ENCODE peak calls at places on chromosomes 7 and 10, in nine cellular contexts. One of them, this sample, is unnamed.

GRCh38 chr10:100972904-100973535 is 3.7 kb downstream of the SEMA4G start:
- DNase-seq in NCI-H1092 treated with DMSO at 0.1 percent for 48 hours: no peak
- DNase-seq in activated T-helper 9 cell treated with anti-CD3 and anti-CD28 coated beads, Interleukin-2, amount 50 U/mL, for 16 hours: no peak
- DNase-seq in skeletal muscle cell: no peak
- DNase-seq in NCI-H345: no peak
- DNase-seq in H4: no peak
- DNase-seq in NCI-H524: no peak
- DNase-seq in EL: no peak
- DNase-seq in caudate nucleus: no peak
- DNase-seq in this sample: no peak

GRCh38 chr10:118980870-118981269 is 48.6 kb upstream of the NANOS1 start:
- DNase-seq in NCI-H1092 treated with DMSO at 0.1 percent for 48 hours: no peak
- DNase-seq in activated T-helper 9 cell treated with anti-CD3 and anti-CD28 coated beads, Interleukin-2, amount 50 U/mL, for 16 hours: no peak
- DNase-seq in skeletal muscle cell: no peak
- DNase-seq in NCI-H345: no peak
- DNase-seq in H4: no peak
- DNase-seq in NCI-H524: peak
- DNase-seq in EL: no peak
- DNase-seq in caudate nucleus: peak
- DNase-seq in this sample: no peak

GRCh38 chr10:32065871-32066270 is 9.6 kb upstream of the KIF5B start:
- DNase-seq in NCI-H1092 treated with DMSO at 0.1 percent for 48 hours: no peak
- DNase-seq in activated T-helper 9 cell treated with anti-CD3 and anti-CD28 coated beads, Interleukin-2, amount 50 U/mL, for 16 hours: no peak
- DNase-seq in skeletal muscle cell: peak
- DNase-seq in NCI-H345: no peak
- DNase-seq in H4: peak
- DNase-seq in NCI-H524: no peak
- DNase-seq in EL: peak
- DNase-seq in caudate nucleus: no peak
- DNase-seq in this sample: no peak

GRCh38 chr7:69967699-69968450 is 369.6 kb downstream of the AUTS2 start:
- DNase-seq in NCI-H1092 treated with DMSO at 0.1 percent for 48 hours: no peak
- DNase-seq in activated T-helper 9 cell treated with anti-CD3 and anti-CD28 coated beads, Interleukin-2, amount 50 U/mL, for 16 hours: no peak
- DNase-seq in skeletal muscle cell: no peak
- DNase-seq in NCI-H345: no peak
- DNase-seq in H4: no peak
- DNase-seq in NCI-H524: no peak
- DNase-seq in EL: no peak
- DNase-seq in caudate nucleus: no peak
- DNase-seq in this sample: no peak

GRCh38 chr10:16521311-16522016 is at the start of gene C1QL3:
- DNase-seq in NCI-H1092 treated with DMSO at 0.1 percent for 48 hours: peak
- DNase-seq in activated T-helper 9 cell treated with anti-CD3 and anti-CD28 coated beads, Interleukin-2, amount 50 U/mL, for 16 hours: no peak
- DNase-seq in skeletal muscle cell: no peak
- DNase-seq in NCI-H345: peak
- DNase-seq in H4: no peak
- DNase-seq in NCI-H524: no peak
- DNase-seq in EL: peak
- DNase-seq in caudate nucleus: no peak
- DNase-seq in this sample: peak

GRCh38 chr10:127905623-127906261 is 1.2 kb upstream of the PTPRE start:
- DNase-seq in NCI-H1092 treated with DMSO at 0.1 percent for 48 hours: no peak
- DNase-seq in activated T-helper 9 cell treated with anti-CD3 and anti-CD28 coated beads, Interleukin-2, amount 50 U/mL, for 16 hours: no peak
- DNase-seq in skeletal muscle cell: no peak
- DNase-seq in NCI-H345: no peak
- DNase-seq in H4: no peak
- DNase-seq in NCI-H524: no peak
- DNase-seq in EL: no peak
- DNase-seq in caudate nucleus: no peak
- DNase-seq in this sample: peak

GRCh38 chr10:105797234-105797890 is 1156.3 kb downstream of the SORCS3 start:
- DNase-seq in NCI-H1092 treated with DMSO at 0.1 percent for 48 hours: no peak
- DNase-seq in activated T-helper 9 cell treated with anti-CD3 and anti-CD28 coated beads, Interleukin-2, amount 50 U/mL, for 16 hours: no peak
- DNase-seq in skeletal muscle cell: peak
- DNase-seq in NCI-H345: peak
- DNase-seq in H4: peak
- DNase-seq in NCI-H524: no peak
- DNase-seq in EL: peak
- DNase-seq in caudate nucleus: no peak
- DNase-seq in this sample: peak

GRCh38 chr7:133934262-133934973 is 192.7 kb upstream of the LRGUK start:
- DNase-seq in NCI-H1092 treated with DMSO at 0.1 percent for 48 hours: no peak
- DNase-seq in activated T-helper 9 cell treated with anti-CD3 and anti-CD28 coated beads, Interleukin-2, amount 50 U/mL, for 16 hours: no peak
- DNase-seq in skeletal muscle cell: no peak
- DNase-seq in NCI-H345: no peak
- DNase-seq in H4: no peak
- DNase-seq in NCI-H524: peak
- DNase-seq in EL: no peak
- DNase-seq in caudate nucleus: no peak
- DNase-seq in this sample: no peak

GRCh38 chr10:17022898-17023297 is 106.7 kb downstream of the CUBN start:
- DNase-seq in NCI-H1092 treated with DMSO at 0.1 percent for 48 hours: no peak
- DNase-seq in activated T-helper 9 cell treated with anti-CD3 and anti-CD28 coated beads, Interleukin-2, amount 50 U/mL, for 16 hours: no peak
- DNase-seq in skeletal muscle cell: no peak
- DNase-seq in NCI-H345: no peak
- DNase-seq in H4: no peak
- DNase-seq in NCI-H524: no peak
- DNase-seq in EL: no peak
- DNase-seq in caudate nucleus: no peak
- DNase-seq in this sample: no peak

GRCh38 chr10:11113156-11113555 is 95.5 kb downstream of the CELF2 start:
- DNase-seq in NCI-H1092 treated with DMSO at 0.1 percent for 48 hours: no peak
- DNase-seq in activated T-helper 9 cell treated with anti-CD3 and anti-CD28 coated beads, Interleukin-2, amount 50 U/mL, for 16 hours: no peak
- DNase-seq in skeletal muscle cell: no peak
- DNase-seq in NCI-H345: no peak
- DNase-seq in H4: no peak
- DNase-seq in NCI-H524: no peak
- DNase-seq in EL: no peak
- DNase-seq in caudate nucleus: no peak
- DNase-seq in this sample: no peak

This sample was measured in upper lobe of left lung.